ENCODE peak calls at places on chromosomes 4 and X, in eight cellular contexts. H, M, P, E, X, K, T and I are unnamed samples. For H3K9me3, the result is how much of the 10 kb centered on the place peaks cover.

GRCh38 chr4:58522765-58523382 is 1412.7 kb upstream of the IGFBP7 start:
- DNase-seq in H (no peak), M (no peak), P (no peak), E (no peak), X (no peak), K (no peak), T (no peak), I (no peak)

GRCh38 chrX:149871940-149872339 is 9.0 kb upstream of the MAGEA8 start:
- DNase-seq in H (no peak), M (no peak), P (peak), E (no peak), X (peak), K (no peak), T (peak), I (peak)

GRCh38 chr4:8770518-8771257 is 101.0 kb downstream of the HMX1 start:
- DNase-seq in H (no peak), M (no peak), P (no peak), E (no peak), X (no peak), K (no peak), T (no peak), I (no peak)

GRCh38 chrX:11745881-11746280 is 12.2 kb upstream of the MSL3 start:
- DNase-seq in H (no peak), M (no peak), P (no peak), E (no peak), X (no peak), K (no peak), T (no peak), I (no peak)

GRCh38 chr4:82801910-82802521 is 3.4 kb upstream of the SCD5 start:
- DNase-seq in H (no peak), M (no peak), P (no peak), E (no peak), X (peak), K (no peak), T (peak), I (no peak)

GRCh38 chrX:17377047-17377692 is 2.2 kb downstream of the NHS start:
- DNase-seq in H (no peak), M (peak), P (peak), E (no peak), X (peak), K (no peak), T (peak), I (no peak)

GRCh38 chrX:18424482-18425198 is 768 bp upstream of the CDKL5 start:
- DNase-seq in H (no peak), M (no peak), P (no peak), E (peak), X (peak), K (no peak), T (no peak), I (peak)

GRCh38 chr4:148069086-148070010 is 337.5 kb downstream of the ARHGAP10 start:
- DNase-seq in H (no peak), M (no peak), P (no peak), E (no peak), X (no peak), K (no peak), T (no peak), I (no peak)

GRCh38 chr4:98293089-98293887 is 32.1 kb downstream of the RAP1GDS1 start:
- DNase-seq in H (no peak), M (no peak), P (no peak), E (no peak), X (no peak), K (no peak), T (no peak), I (no peak)

GRCh38 chr4:83852085-83852451 is 316.2 kb downstream of the GPAT3 start:
- DNase-seq in H (no peak), M (no peak), P (peak), E (no peak), X (no peak), K (no peak), T (no peak), I (no peak)

GRCh38 chr4:74534121-74534520 is 89.2 kb downstream of the AREG start:
- DNase-seq in H (no peak), M (no peak), P (no peak), E (no peak), X (no peak), K (no peak), T (no peak), I (no peak)

GRCh38 chr4:185463541-185463940 is 8.0 kb downstream of the CCDC110 start:
- DNase-seq in H (no peak), M (no peak), P (no peak), E (no peak), X (no peak), K (no peak), T (no peak), I (no peak)

GRCh38 chr4:82268050-82268825 is 105.6 kb downstream of the HNRNPD start:
- DNase-seq in H (peak), M (peak), P (peak), E (no peak), X (peak), K (peak), T (peak), I (peak)

GRCh38 chr4:82744284-82744963 is 54.2 kb downstream of the SCD5 start:
- DNase-seq in H (peak), M (no peak), P (no peak), E (peak), X (no peak), K (peak), T (peak), I (no peak)

GRCh38 chr4:8044699-8045098 is 105.0 kb upstream of the AFAP1 start:
- DNase-seq in H (no peak), M (no peak), P (no peak), E (no peak), X (no peak), K (no peak), T (no peak), I (no peak)

GRCh38 chr4:6986067-6986780 is 56.9 kb upstream of the TADA2B start:
- DNase-seq in H (no peak), M (peak), P (no peak), E (no peak), X (peak), K (no peak), T (no peak), I (no peak)

GRCh38 chr4:49217492-49217891 is 231.4 kb downstream of the CWH43 start:
- DNase-seq in H (no peak), M (no peak), P (no peak), E (no peak), X (no peak), K (no peak), T (no peak), I (no peak)

GRCh38 chr4:82352825-82353370 is 20.9 kb downstream of the HNRNPD start:
- DNase-seq in H (no peak), M (no peak), P (no peak), E (no peak), X (no peak), K (no peak), T (no peak), I (no peak)

GRCh38 chrX:13090261-13091110 is 46.1 kb upstream of the FAM9C start:
- DNase-seq in H (no peak), M (no peak), P (no peak), E (no peak), X (no peak), K (no peak), T (no peak), I (no peak)

GRCh38 chr4:139838811-139839210 is 173.2 kb downstream of the MGST2 start:
- DNase-seq in H (no peak), M (no peak), P (no peak), E (no peak), X (no peak), K (no peak), T (no peak), I (no peak)

GRCh38 chr4:125105561-125105960 is 209.2 kb upstream of the FAT4 start:
- DNase-seq in H (no peak), M (no peak), P (no peak), E (no peak), X (no peak), K (no peak), T (no peak), I (no peak)

GRCh38 chr4:3522651-3523050 is 9.6 kb downstream of the LRPAP1 start:
- DNase-seq in H (no peak), M (no peak), P (no peak), E (peak), X (no peak), K (no peak), T (no peak), I (no peak)

GRCh38 chrX:114221445-114221844 is 362.4 kb upstream of the HTR2C start:
- DNase-seq in H (no peak), M (no peak), P (no peak), E (no peak), X (no peak), K (no peak), T (no peak), I (no peak)

GRCh38 chr4:159430896-159431295 is 328.0 kb downstream of the RAPGEF2 start:
- DNase-seq in H (no peak), M (no peak), P (no peak), E (no peak), X (no peak), K (no peak), T (no peak), I (no peak)

GRCh38 chr4:145044341-145044740 is 53.7 kb downstream of the ANAPC10 start:
- DNase-seq in H (no peak), M (no peak), P (no peak), E (no peak), X (no peak), K (no peak), T (no peak), I (no peak)

GRCh38 chrX:112799425-112799824 is 41.2 kb downstream of the AMOT start:
- DNase-seq in H (no peak), M (no peak), P (no peak), E (no peak), X (no peak), K (no peak), T (no peak), I (no peak)

GRCh38 chrX:107711521-107712041 is 64.0 kb downstream of the TSC22D3 start:
- DNase-seq in H (no peak), M (no peak), P (no peak), E (no peak), X (no peak), K (no peak), T (no peak), I (peak)

GRCh38 chr4:166078956-166079355 is 205.9 kb downstream of the TLL1 start:
- DNase-seq in H (no peak), M (no peak), P (no peak), E (no peak), X (no peak), K (no peak), T (no peak), I (no peak)

DNA sequence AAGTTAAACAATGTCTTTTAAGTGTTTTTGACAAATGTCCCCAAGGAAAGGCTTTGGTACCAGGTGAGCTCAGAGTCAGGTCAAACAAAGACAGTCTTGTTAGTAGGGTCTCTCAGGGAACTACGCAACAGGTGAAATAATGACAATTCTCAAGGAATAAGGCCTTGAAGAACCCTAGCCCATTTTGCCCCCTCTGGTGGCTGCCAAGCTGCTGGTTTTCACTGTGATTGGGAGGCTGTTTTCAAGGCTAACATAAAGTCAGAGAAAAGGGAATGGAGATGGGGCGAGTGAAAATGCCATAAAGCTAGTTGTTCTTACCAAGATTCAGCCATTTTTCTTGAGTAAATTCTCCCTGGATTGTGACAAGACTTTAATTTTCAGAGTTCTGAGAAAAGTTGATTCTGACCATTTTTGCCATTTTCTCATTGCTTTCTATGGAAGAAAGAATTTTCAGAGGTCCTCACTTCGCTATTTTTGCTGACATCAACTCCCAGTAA is 58.7 kb downstream of the RWDD4 start:
- DNase-seq in H (no peak), M (no peak), P (no peak), E (no peak), X (no peak), K (no peak), T (no peak), I (no peak)
- TF ChIP-seq CTCF in H (peak), M (peak), P (peak), E (no peak), X (peak), K (no peak), T (no peak), I (peak)

GRCh38 chr4:122980860-122981259 is 58.5 kb upstream of the NUDT6 start:
- DNase-seq in H (no peak), M (no peak), P (no peak), E (no peak), X (no peak), K (no peak), T (no peak), I (no peak)
- H3K9me3 ChIP-seq in H (under half), M (under half), P (under half), E (under half), X (under half), K (under half), T (under half), I (under half)

GRCh38 chr4:107734120-107734519 is 14.1 kb upstream of the PAPSS1 start:
- DNase-seq in H (no peak), M (no peak), P (no peak), E (no peak), X (peak), K (no peak), T (no peak), I (no peak)
- TF ChIP-seq CTCF in H (peak), M (peak), P (peak), E (no peak), X (peak), K (no peak), T (no peak), I (no peak)

GRCh38 chrX:44951572-44952067 is 78.6 kb downstream of the KDM6A start:
- DNase-seq in H (no peak), M (no peak), P (no peak), E (no peak), X (no peak), K (no peak), T (no peak), I (no peak)

GRCh38 chrX:44958480-44958879 is 85.5 kb downstream of the KDM6A start:
- DNase-seq in H (no peak), M (no peak), P (no peak), E (no peak), X (no peak), K (no peak), T (no peak), I (no peak)

GRCh38 chrX:44954562-44954961 is 81.6 kb downstream of the KDM6A start:
- DNase-seq in H (no peak), M (no peak), P (no peak), E (no peak), X (no peak), K (no peak), T (no peak), I (no peak)

GRCh38 chrX:44952329-44953027 is 79.5 kb downstream of the KDM6A start:
- DNase-seq in H (no peak), M (no peak), P (no peak), E (no peak), X (no peak), K (no peak), T (no peak), I (no peak)

GRCh38 chrX:44953734-44954502 is 80.9 kb downstream of the KDM6A start:
- DNase-seq in H (no peak), M (no peak), P (no peak), E (no peak), X (no peak), K (peak), T (no peak), I (no peak)
- H3K9me3 ChIP-seq in H (under half), M (under half), P (under half), E (under half), X (under half), K (under half), T (under half), I (under half)

DNA sequence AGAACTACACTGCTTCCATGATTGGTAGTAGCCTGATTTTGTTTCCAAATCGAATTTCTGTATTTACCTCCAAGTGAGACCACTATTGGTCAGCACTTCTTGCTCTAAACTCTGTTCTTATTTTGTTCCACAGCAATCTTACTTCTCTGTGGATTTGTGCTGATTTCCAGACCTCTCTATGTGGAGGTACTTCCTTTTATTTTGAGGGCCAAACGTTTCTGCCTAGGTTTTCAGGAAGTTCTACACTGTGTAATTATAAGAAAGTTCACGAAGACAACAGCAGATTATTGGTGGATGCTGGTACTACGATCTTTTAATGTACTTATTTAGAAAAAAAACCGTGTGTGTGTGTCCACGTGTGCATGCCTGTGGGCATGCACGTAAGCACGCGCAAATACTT is 46.7 kb downstream of the DTHD1 start:
- DNase-seq in H (no peak), M (no peak), P (no peak), E (no peak), X (no peak), K (no peak), T (no peak), I (no peak)
- TF ChIP-seq CTCF in H (no peak), M (no peak), P (no peak), E (no peak), X (no peak), K (no peak), T (no peak), I (no peak)

GRCh38 chrX:65273152-65273551 is 261.4 kb downstream of the LAS1L start:
- DNase-seq in H (no peak), M (no peak), P (no peak), E (no peak), X (no peak), K (no peak), T (no peak), I (no peak)
- H3K9me3 ChIP-seq in H (under half), M (under half), P (under half), E (under half), X (under half), K (under half), T (half or more), I (under half)

GRCh38 chrX:154602766-154603437 is 16.2 kb downstream of the CTAG1B start:
- DNase-seq in H (no peak), M (no peak), P (no peak), E (no peak), X (no peak), K (no peak), T (no peak), I (no peak)

GRCh38 chrX:154598656-154599055 is 13.7 kb downstream of the CTAG1A start:
- DNase-seq in H (no peak), M (no peak), P (no peak), E (no peak), X (no peak), K (no peak), T (no peak), I (no peak)

GRCh38 chrX:154599531-154599930 is 14.6 kb downstream of the CTAG1A start:
- DNase-seq in H (no peak), M (no peak), P (no peak), E (no peak), X (no peak), K (no peak), T (no peak), I (no peak)

GRCh38 chrX:154602226-154602625 is 16.9 kb downstream of the CTAG1B start:
- DNase-seq in H (no peak), M (no peak), P (no peak), E (no peak), X (no peak), K (no peak), T (no peak), I (no peak)

DNA sequence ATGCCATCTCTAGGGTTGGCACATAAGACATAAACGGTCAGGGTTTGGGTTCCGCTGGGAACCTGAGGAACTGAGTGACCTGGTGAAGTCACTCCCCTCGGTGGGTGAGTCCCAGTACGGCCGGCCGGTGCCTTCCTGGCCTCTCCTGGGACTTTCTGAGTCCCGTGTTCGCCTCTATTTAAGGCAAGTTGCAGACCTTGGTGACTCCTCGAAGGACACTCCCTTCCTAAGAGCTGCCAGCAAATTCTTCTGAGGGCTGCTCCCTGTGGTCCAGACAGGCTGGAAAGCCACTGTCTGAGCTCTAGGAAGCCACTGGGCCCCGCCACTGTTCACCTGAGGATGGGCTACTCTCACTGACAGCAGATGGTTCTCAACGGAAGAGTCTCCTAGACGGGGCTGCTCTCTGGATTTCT is 16.0 kb downstream of the CTAG1A start:
- DNase-seq in H (no peak), M (no peak), P (no peak), E (no peak), X (no peak), K (no peak), T (no peak), I (no peak)
- TF ChIP-seq CTCF in H (no peak), M (no peak), P (no peak), E (no peak), X (no peak), K (no peak), T (no peak), I (no peak)

DNA sequence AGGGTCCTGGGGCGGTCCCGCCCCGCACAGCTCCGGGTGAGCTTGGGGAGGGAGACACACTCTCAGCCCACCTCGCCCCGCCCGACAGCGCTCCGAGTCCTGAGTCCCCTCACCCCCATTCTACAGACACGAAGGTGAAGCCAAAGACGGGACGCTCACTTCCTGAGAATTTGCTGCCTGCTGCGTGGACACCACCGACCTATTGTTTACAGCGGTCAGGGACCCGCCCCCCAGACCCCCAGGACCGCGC is 796 bp upstream of the ZNF141 start:
- DNase-seq in H (no peak), M (no peak), P (no peak), E (no peak), X (no peak), K (no peak), T (no peak), I (no peak)
- H3K9me3 ChIP-seq in H (under half), M (under half), P (under half), E (under half), X (under half), K (under half), T (under half), I (under half)

GRCh38 chr4:118280501-118281218 is 72.1 kb downstream of the PRSS12 start:
- DNase-seq in H (no peak), M (no peak), P (peak), E (peak), X (peak), K (peak), T (peak), I (no peak)
- TF ChIP-seq CTCF in H (peak), M (peak), P (peak), E (peak), X (peak), K (peak), T (peak), I (peak)